ENCODE peak calls at places on chromosomes 5 and 9, in five cellular contexts. F, M, G, N and R are unnamed samples.

GRCh38 chr5:126124706-126125345 is 298.4 kb upstream of the GRAMD2B start:
- DNase-seq in F (no peak), M (no peak), G (no peak), N (no peak), R (no peak)

GRCh38 chr5:158340608-158341007 is 481.7 kb upstream of the CLINT1 start:
- DNase-seq in F (no peak), M (no peak), G (no peak), N (no peak), R (no peak)

GRCh38 chr9:131417264-131418142 is 23.6 kb downstream of the PRRC2B start:
- DNase-seq in F (peak; percentile 38), M (no peak), G (no peak), N (no peak), R (no peak)

GRCh38 chr5:74342948-74343682 is 297.4 kb downstream of the ENC1 start:
- DNase-seq in F (no peak), M (no peak), G (no peak), N (no peak), R (no peak)

GRCh38 chr9:137012694-137013570 is 15.1 kb downstream of the ABCA2 start:
- DNase-seq in F (no peak), M (no peak), G (no peak), N (no peak), R (no peak)

GRCh38 chr5:149362541-149362940 is 4.7 kb downstream of the PCYOX1L start:
- DNase-seq in F (no peak), M (no peak), G (no peak), N (no peak), R (no peak)

GRCh38 chr9:121201045-121201737 is 478 bp downstream of the RAB14 start:
- DNase-seq in F (peak; percentile 41), M (peak; percentile 48), G (no peak), N (peak; percentile 26), R (peak; percentile 67)

GRCh38 chr9:126564716-126565115 is 49.0 kb upstream of the LMX1B start:
- DNase-seq in F (no peak), M (no peak), G (no peak), N (no peak), R (peak; percentile 20)

GRCh38 chr9:98056403-98057094 is at the start of gene NANS:
- DNase-seq in F (peak; percentile 99), M (peak; percentile 87), G (peak; percentile 93), N (peak; percentile 89), R (peak; percentile 96)

GRCh38 chr5:2546983-2547382 is 204.5 kb downstream of the IRX2 start:
- DNase-seq in F (no peak), M (no peak), G (no peak), N (no peak), R (no peak)

GRCh38 chr9:84397151-84397728 is 56.7 kb upstream of the SLC28A3 start:
- DNase-seq in F (peak; percentile 76), M (peak; percentile 48), G (peak; percentile 41), N (peak; percentile 68), R (peak; percentile 61)

GRCh38 chr9:136019681-136020060 is 58.5 kb upstream of the UBAC1 start:
- DNase-seq in F (no peak), M (no peak), G (no peak), N (no peak), R (no peak)

GRCh38 chr9:28342815-28343338 is 769.6 kb upstream of the C9orf72 start:
- DNase-seq in F (no peak), M (no peak), G (no peak), N (no peak), R (no peak)

GRCh38 chr5:6753851-6754250 is 40.6 kb downstream of the TENT4A start:
- DNase-seq in F (no peak), M (no peak), G (no peak), N (no peak), R (no peak)

GRCh38 chr9:126478216-126478981 is 135.3 kb upstream of the LMX1B start:
- DNase-seq in F (no peak), M (no peak), G (no peak), N (no peak), R (no peak)

GRCh38 chr9:92048924-92049625 is 66.1 kb downstream of the SPTLC1 start:
- DNase-seq in F (no peak), M (no peak), G (no peak), N (no peak), R (no peak)

GRCh38 chr5:36944607-36945225 is 68.1 kb downstream of the NIPBL start:
- DNase-seq in F (peak; percentile 19), M (no peak), G (no peak), N (no peak), R (no peak)

GRCh38 chr9:94606641-94607339 is 13.2 kb upstream of the FBP2 start:
- DNase-seq in F (no peak), M (no peak), G (no peak), N (no peak), R (no peak)

GRCh38 chr9:224540-225520 is 10.2 kb downstream of the DOCK8 start:
- DNase-seq in F (no peak), M (no peak), G (no peak), N (no peak), R (no peak)

GRCh38 chr9:101443358-101443757 is 7.8 kb upstream of the ALDOB start:
- DNase-seq in F (no peak), M (no peak), G (no peak), N (peak; percentile 10), R (no peak)

GRCh38 chr5:150516011-150516410 is 8.1 kb downstream of the NDST1 start:
- DNase-seq in F (no peak), M (no peak), G (no peak), N (no peak), R (peak; percentile 71)

GRCh38 chr5:171365351-171365750 is 22.3 kb upstream of the NPM1 start:
- DNase-seq in F (no peak), M (no peak), G (no peak), N (no peak), R (peak; percentile 8)